ENCODE peak calls at places on chromosomes 5 and 9, in nine cellular contexts. R is Jurkat, Clone E6-1; Z is anterior cingulate cortex; B is NAMALWA; F is upper lobe of right lung; P is ACHN; X is GM10248; O is activated T-cell treated with anti-CD3 and anti-CD28 coated beads for 1 hour; L is pancreas. U is an unnamed sample.

GRCh38 chr5:553874-554273 is 29.6 kb upstream of the SLC9A3 start:
- DNase-seq in R (no peak), Z (no peak), B (peak; percentile 57), F (no peak), P (no peak), X (no peak), O (no peak), L (no peak), U (no peak)

GRCh38 chr9:135502168-135502872 is 1.8 kb downstream of the MRPS2 start:
- DNase-seq in R (no peak), Z (no peak), B (no peak), F (peak; percentile 59), P (no peak), X (no peak), O (no peak), L (peak; percentile 57), U (peak; percentile 45)

GRCh38 chr9:38112010-38112409 is 43.0 kb upstream of the SHB start:
- DNase-seq in R (no peak), Z (no peak), B (no peak), F (no peak), P (peak; percentile 69), X (no peak), O (no peak), L (no peak), U (no peak)

GRCh38 chr9:14779566-14780022 is 57.1 kb upstream of the CER1 start:
- DNase-seq in R (no peak), Z (no peak), B (no peak), F (no peak), P (no peak), X (no peak), O (no peak), L (no peak), U (no peak)

GRCh38 chr5:107134931-107135330 is 535.8 kb downstream of the EFNA5 start:
- DNase-seq in R (no peak), Z (no peak), B (no peak), F (no peak), P (no peak), X (no peak), O (no peak), L (no peak), U (no peak)

GRCh38 chr5:150322202-150322601 is 19.5 kb upstream of the ARSI start:
- DNase-seq in R (no peak), Z (no peak), B (no peak), F (no peak), P (no peak), X (no peak), O (no peak), L (no peak), U (no peak)

GRCh38 chr9:5798581-5798980 is 34.3 kb downstream of the ERMP1 start:
- DNase-seq in R (no peak), Z (no peak), B (no peak), F (no peak), P (no peak), X (no peak), O (no peak), L (no peak), U (no peak)

GRCh38 chr5:64767959-64768357 is 533 bp downstream of the SREK1IP1 start:
- DNase-seq in R (peak; percentile 45), Z (no peak), B (no peak), F (no peak), P (peak; percentile 7), X (no peak), O (peak; percentile 2), L (no peak), U (no peak)

GRCh38 chr5:111635151-111635945 is 121.6 kb downstream of the NREP start:
- DNase-seq in R (no peak), Z (peak; percentile 18), B (no peak), F (no peak), P (no peak), X (no peak), O (no peak), L (no peak), U (no peak)

GRCh38 chr5:62460578-62460983 is 48.0 kb downstream of the IPO11 start:
- DNase-seq in R (peak; percentile 34), Z (no peak), B (peak; percentile 79), F (no peak), P (peak; percentile 53), X (peak; percentile 40), O (no peak), L (no peak), U (no peak)

GRCh38 chr9:26870292-26870691 is 22.3 kb downstream of the CAAP1 start:
- DNase-seq in R (no peak), Z (no peak), B (no peak), F (no peak), P (peak; percentile 74), X (no peak), O (no peak), L (no peak), U (no peak)

GRCh38 chr5:72817076-72817476 is 615 bp downstream of the TNPO1 start:
- DNase-seq in R (no peak), Z (peak; percentile 56), B (peak; percentile 68), F (peak; percentile 84), P (peak; percentile 43), X (peak; percentile 59), O (peak; percentile 6), L (peak; percentile 79), U (peak; percentile 91)

GRCh38 chr9:127728808-127729207 is 6.3 kb downstream of the TOR2A start:
- DNase-seq in R (no peak), Z (no peak), B (no peak), F (no peak), P (no peak), X (no peak), O (no peak), L (no peak), U (no peak)

GRCh38 chr9:14924821-14925220 is 14.6 kb upstream of the FREM1 start:
- DNase-seq in R (no peak), Z (no peak), B (no peak), F (no peak), P (no peak), X (no peak), O (no peak), L (no peak), U (no peak)

GRCh38 chr5:15249152-15249551 is 250.8 kb upstream of the FBXL7 start:
- DNase-seq in R (no peak), Z (no peak), B (no peak), F (no peak), P (peak; percentile 9), X (no peak), O (no peak), L (no peak), U (no peak)

GRCh38 chr9:128946945-128947422 is 419 bp downstream of the DOLK start:
- DNase-seq in R (no peak), Z (peak; percentile 65), B (no peak), F (no peak), P (peak; percentile 12), X (no peak), O (no peak), L (peak; percentile 75), U (no peak)

GRCh38 chr5:60677831-60678664 is 21.9 kb downstream of the DEPDC1B start:
- DNase-seq in R (no peak), Z (peak; percentile 3), B (peak; percentile 55), F (no peak), P (peak; percentile 73), X (peak; percentile 35), O (no peak), L (no peak), U (no peak)

GRCh38 chr9:22136446-22137140 is 127.5 kb upstream of the CDKN2B start:
- DNase-seq in R (no peak), Z (no peak), B (no peak), F (no peak), P (peak; percentile 17), X (no peak), O (no peak), L (no peak), U (no peak)

GRCh38 chr5:132365213-132365612 is 4.3 kb upstream of the SLC22A5 start:
- DNase-seq in R (no peak), Z (no peak), B (no peak), F (peak; percentile 17), P (peak; percentile 65), X (no peak), O (no peak), L (no peak), U (no peak)

GRCh38 chr5:115350892-115351291 is 54.4 kb upstream of the CCDC112 start:
- DNase-seq in R (no peak), Z (no peak), B (no peak), F (no peak), P (no peak), X (no peak), O (no peak), L (no peak), U (no peak)

GRCh38 chr5:178483620-178484019 is 106.6 kb downstream of the COL23A1 start:
- DNase-seq in R (peak; percentile 81), Z (no peak), B (peak; percentile 5), F (no peak), P (no peak), X (no peak), O (peak; percentile 29), L (no peak), U (no peak)

GRCh38 chr5:63249960-63250359 is 671.3 kb downstream of the LRRC70 start:
- DNase-seq in R (no peak), Z (no peak), B (no peak), F (no peak), P (no peak), X (no peak), O (no peak), L (no peak), U (no peak)